ENCODE peak calls at places on chromosomes 16 and 17, in seven cellular contexts. G is WTC11, Y is GM12878, K is HCT116, W is H1, X is K562, E is HepG2. I is an unnamed sample.

GRCh38 chr16:81752876-81753227 is 26.2 kb upstream of the PLCG2 start:
- DNase-seq in G (no peak), Y (no peak), E (no peak), K (no peak), X (no peak), W (no peak), I (no peak)

GRCh38 chr17:44220211-44221071 is 966 bp upstream of the UBTF start:
- DNase-seq in Y (no peak), K (no peak), W (no peak), E (no peak), G (peak), X (peak), I (peak)

GRCh38 chr17:5587431-5588032 is 3.2 kb upstream of the NLRP1 start:
- DNase-seq in E (peak), G (no peak), W (no peak), X (peak), Y (no peak), K (peak), I (peak)

GRCh38 chr17:12794919-12795517 is 5.7 kb downstream of the ARHGAP44 start:
- DNase-seq in W (no peak), X (no peak), K (no peak), G (no peak), Y (no peak), E (no peak), I (no peak)

GRCh38 chr17:38439436-38439835 is 11.2 kb downstream of the ARHGAP23 start:
- DNase-seq in E (no peak), G (no peak), W (no peak), Y (no peak), K (no peak), X (no peak), I (no peak)

GRCh38 chr16:20918486-20919239 is 18.1 kb downstream of the LYRM1 start:
- DNase-seq in G (no peak), K (no peak), W (no peak), Y (no peak), E (no peak), X (peak), I (no peak)

GRCh38 chr16:27699540-27699939 is 149.6 kb downstream of the KATNIP start:
- DNase-seq in G (no peak), X (no peak), W (no peak), Y (no peak), K (no peak), E (no peak), I (no peak)

GRCh38 chr16:2769100-2769529 is 8.0 kb downstream of the ELOB start:
- DNase-seq in K (no peak), W (no peak), X (peak), E (no peak), Y (no peak), G (no peak), I (no peak)

DNA sequence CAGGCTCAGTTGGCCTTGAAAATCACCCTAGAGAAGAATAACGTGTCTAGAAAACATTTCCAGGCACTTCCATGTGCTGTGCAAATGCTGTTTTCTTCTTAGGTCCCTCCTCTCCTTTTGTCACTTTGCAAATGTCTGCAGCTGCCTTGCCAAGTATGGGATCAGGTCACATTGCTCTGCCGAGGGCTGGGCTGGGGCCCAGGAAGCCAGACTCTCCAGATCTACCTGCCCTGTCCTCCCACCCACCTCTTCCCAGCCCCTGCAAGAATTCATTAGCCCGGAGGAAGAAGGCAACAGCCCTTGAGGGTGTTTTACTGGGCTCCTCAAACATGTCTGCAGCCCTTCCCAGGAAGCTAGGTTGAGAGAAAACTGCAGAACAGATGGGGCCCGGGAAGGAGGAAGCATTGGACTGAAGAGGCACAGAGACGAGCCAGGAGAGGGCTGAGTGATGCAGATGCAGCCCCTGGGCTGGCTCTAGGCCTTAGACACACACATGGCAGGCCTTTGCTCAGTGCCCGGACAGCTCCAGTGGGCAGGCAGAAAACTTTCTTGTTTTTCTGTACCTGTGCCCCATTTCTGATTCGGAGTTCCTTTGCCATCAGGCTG is 47.2 kb downstream of the WSB1 start:
- DNase-seq in Y (no peak), K (no peak), X (no peak), W (no peak), E (no peak), G (no peak), I (no peak)
- TF ChIP-seq SP1 in Y (no peak), K (no peak), X (no peak), W (no peak), E (no peak), G (no peak), I (no peak)

GRCh38 chr17:36994438-36994837 is 45.7 kb downstream of the AATF start:
- DNase-seq in K (no peak), W (no peak), G (no peak), Y (no peak), E (no peak), X (no peak), I (no peak)
- TF ChIP-seq SP1 in K (no peak), W (no peak), G (no peak), Y (no peak), E (no peak), X (no peak), I (no peak)

GRCh38 chr17:17032131-17032692 is 10.0 kb upstream of the MPRIP start:
- DNase-seq in K (no peak), W (no peak), X (no peak), G (no peak), E (peak), Y (no peak), I (no peak)
- TF ChIP-seq SP1 in K (no peak), W (no peak), X (no peak), G (no peak), E (no peak), Y (no peak), I (no peak)

DNA sequence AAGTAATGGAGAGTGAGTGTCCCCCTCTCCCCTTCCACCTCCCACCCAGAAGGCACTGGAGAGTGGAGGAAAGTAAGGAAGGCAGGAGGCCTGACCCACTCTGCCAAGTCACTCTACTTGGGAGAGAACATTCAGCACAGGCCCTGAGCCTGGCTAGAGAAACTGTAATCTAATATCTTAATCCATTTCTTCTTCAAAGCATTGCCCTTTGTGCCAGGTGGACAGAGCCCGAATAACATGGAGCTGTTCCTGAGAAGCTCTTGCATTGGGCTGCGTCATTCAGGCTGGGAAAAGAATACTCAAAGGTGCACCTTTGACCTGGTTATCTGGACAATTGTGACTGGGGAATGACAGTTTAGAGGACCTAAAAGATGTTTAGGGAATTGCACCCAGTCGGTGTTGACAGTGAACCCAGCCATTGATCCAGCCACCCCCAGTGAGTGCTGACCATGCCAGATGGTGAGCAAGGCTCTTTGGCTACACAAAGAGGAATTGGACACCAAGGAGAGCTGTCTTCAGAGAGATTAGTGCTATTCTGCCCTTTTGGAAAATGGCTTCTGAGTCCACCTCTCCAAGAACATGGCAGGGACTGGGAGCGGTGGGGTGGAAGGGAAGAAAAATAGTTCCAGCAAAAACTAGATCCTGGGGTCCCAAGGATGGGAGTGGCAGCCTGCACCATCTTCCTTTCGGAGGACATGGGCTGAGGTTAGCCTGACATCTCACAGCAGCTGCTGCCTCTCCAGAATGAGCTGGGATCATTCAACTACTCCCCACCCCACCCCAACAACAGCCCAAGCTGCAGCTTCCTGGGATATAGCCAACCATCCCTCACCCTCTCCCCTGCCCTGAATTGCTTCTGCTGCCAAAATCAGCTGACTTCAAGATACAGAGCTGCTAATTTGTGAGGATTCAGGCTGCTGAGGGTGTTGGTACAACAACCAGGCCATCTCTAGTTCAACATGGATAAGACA is 11.6 kb upstream of the NOG start:
- DNase-seq in Y (no peak), K (no peak), W (no peak), X (no peak), E (no peak), G (no peak), I (no peak)
- TF ChIP-seq SP1 in Y (no peak), K (no peak), W (no peak), X (no peak), E (no peak), G (no peak), I (no peak)

DNA sequence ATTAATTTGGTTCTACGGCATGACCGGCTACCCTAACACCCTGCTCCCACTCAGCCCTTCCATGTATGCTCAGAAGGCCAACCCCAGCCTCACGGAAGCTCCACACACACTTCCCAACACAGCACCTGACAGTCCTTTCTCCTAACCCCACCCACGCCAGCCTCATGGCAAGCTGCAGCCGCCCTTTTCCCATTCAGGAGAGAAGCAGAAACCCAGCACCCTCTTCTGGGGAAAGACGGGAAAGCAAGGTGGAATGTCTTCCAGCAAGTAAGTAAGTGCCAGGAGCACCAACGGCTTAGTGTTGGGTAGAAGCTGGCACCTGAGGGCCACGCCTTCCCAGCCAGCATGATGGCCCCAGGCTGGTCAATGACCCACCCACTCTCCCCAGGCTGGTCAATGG is 32.1 kb downstream of the ABR start:
- DNase-seq in X (peak), K (peak), W (peak), E (peak), G (peak), Y (no peak), I (peak)
- TF ChIP-seq SP1 in X (no peak), K (no peak), W (no peak), E (no peak), G (no peak), Y (no peak), I (no peak)

I was measured in HEK293T.